ENCODE peak calls at places on chromosomes 7 and 10, in four cellular contexts. H is HTR-8/SVneo, Z is anterior cingulate cortex, F is astrocyte of the spinal cord. I is an unnamed sample.

GRCh38 chr10:101014230-101014884 is 14.7 kb downstream of the LZTS2 start:
- DNase-seq in H (no peak), Z (peak; percentile 52), F (peak; percentile 68), I (no peak)

GRCh38 chr10:121524138-121524817 is 74.0 kb downstream of the FGFR2 start:
- DNase-seq in H (no peak), Z (no peak), F (peak; percentile 32), I (no peak)

GRCh38 chr10:6755891-6756460 is 175.9 kb upstream of the PRKCQ start:
- DNase-seq in H (peak; percentile 19), Z (peak; percentile 9), F (peak; percentile 56), I (no peak)

GRCh38 chr10:35459449-35459847 is 123.1 kb downstream of the CCNY start:
- DNase-seq in H (no peak), Z (no peak), F (no peak), I (no peak)

GRCh38 chr7:51680594-51681409 is 364.2 kb upstream of the COBL start:
- DNase-seq in H (no peak), Z (no peak), F (no peak), I (no peak)

GRCh38 chr10:123019941-123020703 is 11.3 kb downstream of the ACADSB start:
- DNase-seq in H (no peak), Z (no peak), F (no peak), I (no peak)

GRCh38 chr7:12524794-12525386 is 45.6 kb upstream of the SCIN start:
- DNase-seq in H (peak; percentile 33), Z (no peak), F (peak; percentile 79), I (no peak)

GRCh38 chr10:110803830-110804338 is 67.8 kb upstream of the PDCD4 start:
- DNase-seq in H (peak; percentile 27), Z (peak; percentile 14), F (peak; percentile 34), I (no peak)

I was measured in GM18507.